ENCODE peak calls at places on chromosomes 7 and 10, in seven cellular contexts. F, U, O, D, L, S and B are unnamed samples.

GRCh38 chr10:67224553-67224952 is 298.7 kb downstream of the LRRTM3 start:
- DNase-seq in F (no peak), U (no peak), O (no peak), D (no peak), L (peak; percentile 37), S (no peak), B (no peak)

GRCh38 chr10:124206616-124207015 is 113.2 kb upstream of the CHST15 start:
- DNase-seq in F (no peak), U (no peak), O (no peak), D (no peak), L (no peak), S (no peak), B (peak; percentile 38)

GRCh38 chr7:85528581-85528980 is 341.7 kb upstream of the SEMA3D start:
- DNase-seq in F (no peak), U (no peak), O (no peak), D (no peak), L (no peak), S (no peak), B (no peak)

GRCh38 chr7:30928254-30928872 is 16.7 kb downstream of the AQP1 start:
- DNase-seq in F (no peak), U (no peak), O (peak; percentile 18), D (no peak), L (no peak), S (no peak), B (peak; percentile 62)

GRCh38 chr10:60350400-60350799 is 39.3 kb downstream of the ANK3 start:
- DNase-seq in F (no peak), U (no peak), O (no peak), D (peak; percentile 68), L (no peak), S (no peak), B (no peak)

GRCh38 chr10:22986771-22987542 is 59.1 kb downstream of the ARMC3 start:
- DNase-seq in F (no peak), U (no peak), O (no peak), D (peak; percentile 36), L (no peak), S (no peak), B (no peak)

GRCh38 chr10:63614371-63614891 is 93.2 kb downstream of the REEP3 start:
- DNase-seq in F (no peak), U (no peak), O (no peak), D (peak; percentile 34), L (no peak), S (peak; percentile 12), B (no peak)

GRCh38 chr7:85104432-85105205 is 82.2 kb downstream of the SEMA3D start:
- DNase-seq in F (no peak), U (no peak), O (no peak), D (peak; percentile 26), L (no peak), S (no peak), B (no peak)

GRCh38 chr7:156833311-156833710 is 59.7 kb downstream of the LMBR1 start:
- DNase-seq in F (no peak), U (no peak), O (no peak), D (no peak), L (no peak), S (no peak), B (no peak)

GRCh38 chr7:99447943-99448342 is 9.2 kb downstream of the CPSF4 start:
- DNase-seq in F (peak; percentile 24), U (no peak), O (no peak), D (no peak), L (no peak), S (no peak), B (no peak)

GRCh38 chr7:22387583-22387982 is 30.6 kb upstream of the RAPGEF5 start:
- DNase-seq in F (no peak), U (no peak), O (no peak), D (peak; percentile 88), L (no peak), S (no peak), B (no peak)

GRCh38 chr10:59557642-59558041 is 152.0 kb downstream of the SLC16A9 start:
- DNase-seq in F (no peak), U (no peak), O (no peak), D (no peak), L (no peak), S (peak; percentile 60), B (no peak)

GRCh38 chr7:53060066-53060465 is 24.6 kb downstream of the POM121L12 start:
- DNase-seq in F (no peak), U (no peak), O (no peak), D (no peak), L (no peak), S (no peak), B (no peak)

GRCh38 chr10:5583525-5584175 is 58.9 kb downstream of the CALML3 start:
- DNase-seq in F (peak; percentile 75), U (peak; percentile 84), O (peak; percentile 81), D (peak; percentile 67), L (peak; percentile 75), S (peak; percentile 52), B (no peak)

GRCh38 chr10:110279062-110279986 is 25.4 kb downstream of the SMNDC1 start:
- DNase-seq in F (peak; percentile 47), U (no peak), O (peak; percentile 53), D (peak; percentile 57), L (no peak), S (peak; percentile 72), B (no peak)

GRCh38 chr7:75943864-75944263 is 28.9 kb downstream of the POR start:
- DNase-seq in F (no peak), U (no peak), O (peak; percentile 50), D (peak; percentile 53), L (no peak), S (no peak), B (no peak)

GRCh38 chr7:25196132-25196896 is 32.0 kb downstream of the NPVF start:
- DNase-seq in F (no peak), U (no peak), O (no peak), D (no peak), L (no peak), S (no peak), B (no peak)

GRCh38 chr10:86521620-86522384 is at the start of gene WAPL:
- DNase-seq in F (peak; percentile 97), U (peak; percentile 94), O (peak; percentile 97), D (peak; percentile 90), L (peak; percentile 97), S (peak; percentile 98), B (peak; percentile 99)

GRCh38 chr7:159065151-159065550 is 79.5 kb downstream of the VIPR2 start:
- DNase-seq in F (no peak), U (no peak), O (no peak), D (no peak), L (peak; percentile 80), S (no peak), B (peak; percentile 66)

GRCh38 chr10:34814228-34815173 is 595 bp downstream of the PARD3 start:
- DNase-seq in F (peak; percentile 57), U (peak; percentile 73), O (peak; percentile 44), D (peak; percentile 43), L (peak; percentile 70), S (peak; percentile 71), B (no peak)

GRCh38 chr7:4139656-4140320 is 542.3 kb upstream of the FOXK1 start:
- DNase-seq in F (no peak), U (no peak), O (no peak), D (no peak), L (peak; percentile 14), S (peak; percentile 74), B (no peak)

GRCh38 chr7:70047891-70048448 is 449.7 kb downstream of the AUTS2 start:
- DNase-seq in F (no peak), U (peak; percentile 34), O (no peak), D (no peak), L (no peak), S (no peak), B (no peak)

DNA sequence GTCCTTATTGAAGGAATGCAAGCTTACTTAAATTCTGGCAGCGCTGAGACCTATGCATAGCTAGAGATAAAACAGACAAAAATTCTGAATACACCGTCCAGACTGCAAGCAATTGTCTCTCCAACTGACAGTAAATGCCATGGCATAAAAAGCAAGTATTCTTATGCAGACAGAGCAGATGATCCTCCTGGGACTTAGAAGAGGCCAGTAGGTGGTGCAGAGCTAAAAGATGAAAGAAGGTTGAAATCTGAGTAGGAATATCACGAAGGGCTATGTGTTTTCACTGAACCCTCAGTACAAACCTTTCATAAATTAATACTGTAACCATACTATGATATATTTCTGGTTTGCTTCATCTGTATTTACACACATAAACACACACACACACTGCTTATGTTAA is 157.0 kb upstream of the CACNA2D1 start:
- DNase-seq in F (no peak), U (no peak), O (no peak), D (no peak), L (no peak), S (no peak), B (no peak)
- TF ChIP-seq CTCF in F (no peak), U (peak; percentile 33), O (no peak), D (no peak), L (no peak), S (no peak), B (no peak)

GRCh38 chr7:10889266-10889898 is 84.3 kb upstream of the PHF14 start:
- DNase-seq in F (peak; percentile 37), U (peak; percentile 47), O (peak; percentile 25), D (peak; percentile 56), L (no peak), S (peak; percentile 58), B (no peak)
- TF ChIP-seq CTCF in F (peak; percentile 76), U (peak; percentile 87), O (peak; percentile 39), D (peak; percentile 72), L (peak; percentile 73), S (peak; percentile 79), B (peak; percentile 85)

DNA sequence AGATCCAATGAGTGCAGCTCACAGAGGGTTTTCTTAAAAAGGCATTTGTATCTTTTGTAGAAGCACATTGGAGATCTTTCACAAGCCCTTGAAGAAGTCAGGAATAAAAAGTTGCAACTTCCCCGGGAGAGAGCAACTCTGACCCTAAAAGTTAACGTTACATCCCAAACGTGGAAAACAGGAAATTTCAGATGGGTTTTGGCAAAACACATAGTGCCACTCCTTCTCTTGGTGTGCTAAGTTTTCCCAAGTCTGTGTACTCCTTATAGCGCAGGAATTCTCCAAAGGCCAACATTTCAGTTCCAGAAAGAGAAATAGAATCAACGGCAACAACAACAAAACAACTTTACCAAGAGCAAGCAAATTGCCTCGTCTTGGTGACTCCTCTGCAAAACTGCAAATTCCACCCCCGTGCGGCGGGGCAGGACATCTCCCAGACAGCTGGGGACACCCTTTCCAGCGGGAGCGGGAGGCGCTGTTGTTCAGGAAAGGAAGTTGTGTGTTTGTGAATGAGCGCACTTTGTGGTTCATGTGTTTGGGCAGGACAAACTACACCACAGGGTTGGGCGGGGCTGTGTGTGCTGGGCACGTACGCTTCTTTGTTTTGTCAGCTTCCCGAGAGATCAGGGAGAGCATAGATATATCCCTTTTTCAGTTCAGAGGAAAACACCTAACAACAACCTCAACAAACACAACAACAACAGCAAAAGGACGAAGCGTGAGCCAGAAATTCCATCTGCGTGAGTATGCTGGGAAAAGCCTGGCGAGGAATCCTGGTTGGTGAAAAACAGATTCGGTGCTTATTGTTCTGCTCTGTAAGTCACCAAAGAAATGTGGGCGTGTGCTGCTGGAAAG is 294.7 kb upstream of the PITRM1 start:
- DNase-seq in F (no peak), U (peak; percentile 79), O (peak; percentile 80), D (peak; percentile 99), L (peak; percentile 90), S (no peak), B (no peak)
- TF ChIP-seq CTCF in F (no peak), U (peak; percentile 62), O (peak; percentile 12), D (peak; percentile 42), L (peak; percentile 71), S (peak; percentile 57), B (peak; percentile 65)

DNA sequence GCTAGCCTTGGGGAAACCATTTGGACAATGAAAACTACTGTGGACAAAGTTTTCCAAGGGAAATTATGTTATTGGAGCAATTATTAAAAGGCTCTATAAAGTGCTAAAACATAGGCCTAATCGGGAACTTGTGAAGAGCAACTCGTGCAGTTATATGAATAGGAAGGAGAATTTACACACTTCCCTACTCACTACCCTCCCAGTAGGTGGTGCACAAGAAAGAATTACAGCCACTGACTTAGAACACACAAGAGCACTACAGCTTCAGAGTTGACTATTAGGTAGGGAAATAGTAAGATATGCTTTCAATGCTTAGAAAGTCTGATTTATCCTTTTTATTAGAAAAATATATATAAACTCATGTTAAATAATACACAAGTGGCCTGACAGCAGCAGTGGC is 47.2 kb downstream of the GSAP start:
- DNase-seq in F (no peak), U (no peak), O (no peak), D (no peak), L (no peak), S (peak; percentile 10), B (no peak)
- TF ChIP-seq CTCF in F (no peak), U (no peak), O (no peak), D (no peak), L (no peak), S (peak; percentile 30), B (peak; percentile 30)